ENCODE peak calls at places on chromosomes 13 and 19, in ten cellular contexts. A is ovary, S is choroid plexus epithelial cell, F is left ventricle myocardium inferior, T is GM23248, M is HFF-Myc, V is psoas muscle, E is K562, J is BE2C, N is cardiac muscle cell. W is an unnamed sample.

GRCh38 chr13:100859861-100860260 is 185.3 kb upstream of the TMTC4 start:
- DNase-seq in A (no peak), S (peak), F (no peak), T (no peak), M (no peak), V (no peak), E (no peak), J (no peak), N (no peak), W (no peak)

GRCh38 chr13:97976551-97977375 is 23.3 kb downstream of the IPO5 start:
- DNase-seq in A (peak), S (no peak), F (no peak), T (peak), M (peak), V (no peak), E (peak), J (peak), N (no peak), W (peak)

GRCh38 chr19:2616741-2617392 is 85.6 kb downstream of the GNG7 start:
- DNase-seq in A (no peak), S (no peak), F (peak), T (no peak), M (no peak), V (no peak), E (no peak), J (no peak), N (no peak), W (peak)

GRCh38 chr19:10644351-10645007 is 9.7 kb upstream of the ILF3 start:
- DNase-seq in A (peak), S (peak), F (peak), T (peak), M (peak), V (peak), E (peak), J (peak), N (peak), W (peak)

GRCh38 chr13:49560270-49561063 is 24.9 kb downstream of the RCBTB1 start:
- DNase-seq in A (peak), S (peak), F (no peak), T (peak), M (no peak), V (no peak), E (no peak), J (no peak), N (peak), W (no peak)

GRCh38 chr13:24911135-24911524 is 147.2 kb downstream of the RNF17 start:
- DNase-seq in A (no peak), S (peak), F (no peak), T (peak), M (peak), V (no peak), E (no peak), J (no peak), N (peak), W (no peak)

GRCh38 chr19:31181535-31181934 is 167.7 kb downstream of the TSHZ3 start:
- DNase-seq in A (no peak), S (no peak), F (no peak), T (no peak), M (no peak), V (no peak), E (no peak), J (no peak), N (no peak), W (no peak)

GRCh38 chr19:16853066-16853465 is 23.9 kb downstream of the SIN3B start:
- DNase-seq in A (no peak), S (no peak), F (no peak), T (no peak), M (no peak), V (no peak), E (no peak), J (no peak), N (no peak), W (no peak)

GRCh38 chr19:42349378-42350107 is 24.1 kb downstream of the MEGF8 start:
- DNase-seq in A (no peak), S (no peak), F (no peak), T (no peak), M (no peak), V (no peak), E (no peak), J (no peak), N (no peak), W (no peak)

GRCh38 chr19:48190288-48191284 is 20.1 kb downstream of the ZSWIM9 start:
- DNase-seq in A (no peak), S (peak), F (no peak), T (no peak), M (no peak), V (no peak), E (peak), J (peak), N (peak), W (peak)

GRCh38 chr13:59982631-59983382 is 180.9 kb downstream of the DIAPH3 start:
- DNase-seq in A (no peak), S (peak), F (no peak), T (no peak), M (no peak), V (no peak), E (no peak), J (no peak), N (peak), W (no peak)

GRCh38 chr13:40440990-40441820 is 225.2 kb downstream of the FOXO1 start:
- DNase-seq in A (peak), S (peak), F (peak), T (peak), M (no peak), V (peak), E (no peak), J (peak), N (peak), W (peak)

GRCh38 chr13:99605417-99606321 is 104.4 kb downstream of the TM9SF2 start:
- DNase-seq in A (peak), S (no peak), F (peak), T (peak), M (no peak), V (peak), E (peak), J (peak), N (peak), W (peak)

GRCh38 chr13:98068511-98068910 is 74.4 kb upstream of the FARP1 start:
- DNase-seq in A (no peak), S (peak), F (no peak), T (no peak), M (no peak), V (no peak), E (no peak), J (no peak), N (no peak), W (no peak)

GRCh38 chr19:41959056-41960053 is at the start of gene RABAC1:
- DNase-seq in A (peak), S (peak), F (peak), T (peak), M (peak), V (peak), E (peak), J (peak), N (peak), W (peak)

GRCh38 chr19:56085571-56086275 is 35.4 kb downstream of the ZNF787 start:
- DNase-seq in A (peak), S (no peak), F (no peak), T (peak), M (no peak), V (no peak), E (no peak), J (no peak), N (no peak), W (no peak)

GRCh38 chr13:55199132-55199531 is 1941.6 kb upstream of the PRR20A start:
- DNase-seq in A (no peak), S (no peak), F (no peak), T (no peak), M (no peak), V (no peak), E (no peak), J (peak), N (no peak), W (no peak)

GRCh38 chr19:5067666-5068065 is 98.8 kb downstream of the KDM4B start:
- DNase-seq in A (no peak), S (no peak), F (no peak), T (no peak), M (no peak), V (no peak), E (no peak), J (no peak), N (no peak), W (no peak)

GRCh38 chr13:33452873-33453558 is 167.5 kb upstream of the STARD13 start:
- DNase-seq in A (no peak), S (no peak), F (no peak), T (no peak), M (no peak), V (no peak), E (no peak), J (no peak), N (no peak), W (no peak)

GRCh38 chr19:45976180-45976579 is 2.5 kb upstream of the NOVA2 start:
- DNase-seq in A (no peak), S (peak), F (no peak), T (peak), M (no peak), V (no peak), E (peak), J (no peak), N (peak), W (no peak)

GRCh38 chr13:106649495-106649894 is 81.6 kb upstream of the ARGLU1 start:
- DNase-seq in A (no peak), S (peak), F (no peak), T (peak), M (no peak), V (no peak), E (no peak), J (no peak), N (peak), W (no peak)

GRCh38 chr19:2207991-2208860 is 27.9 kb downstream of the PLEKHJ1 start:
- DNase-seq in A (no peak), S (peak), F (peak), T (peak), M (peak), V (peak), E (peak), J (peak), N (peak), W (no peak)

GRCh38 chr19:1277061-1277460 is 1.7 kb downstream of the FAM174C start:
- DNase-seq in A (peak), S (no peak), F (no peak), T (no peak), M (no peak), V (no peak), E (no peak), J (no peak), N (no peak), W (no peak)

GRCh38 chr13:87094646-87095045 is 576.5 kb upstream of the SLITRK5 start:
- DNase-seq in A (no peak), S (peak), F (no peak), T (no peak), M (no peak), V (no peak), E (no peak), J (no peak), N (peak), W (no peak)

GRCh38 chr13:109012115-109012514 is 382.7 kb downstream of the MYO16 start:
- DNase-seq in A (no peak), S (no peak), F (no peak), T (no peak), M (no peak), V (no peak), E (no peak), J (no peak), N (no peak), W (no peak)

GRCh38 chr19:29576761-29577661 is 29.1 kb upstream of the POP4 start:
- DNase-seq in A (no peak), S (peak), F (no peak), T (peak), M (no peak), V (no peak), E (no peak), J (no peak), N (peak), W (no peak)

GRCh38 chr19:10288662-10289166 is 1.0 kb upstream of the ICAM5 start:
- DNase-seq in A (no peak), S (peak), F (no peak), T (peak), M (no peak), V (no peak), E (peak), J (peak), N (peak), W (peak)

DNA sequence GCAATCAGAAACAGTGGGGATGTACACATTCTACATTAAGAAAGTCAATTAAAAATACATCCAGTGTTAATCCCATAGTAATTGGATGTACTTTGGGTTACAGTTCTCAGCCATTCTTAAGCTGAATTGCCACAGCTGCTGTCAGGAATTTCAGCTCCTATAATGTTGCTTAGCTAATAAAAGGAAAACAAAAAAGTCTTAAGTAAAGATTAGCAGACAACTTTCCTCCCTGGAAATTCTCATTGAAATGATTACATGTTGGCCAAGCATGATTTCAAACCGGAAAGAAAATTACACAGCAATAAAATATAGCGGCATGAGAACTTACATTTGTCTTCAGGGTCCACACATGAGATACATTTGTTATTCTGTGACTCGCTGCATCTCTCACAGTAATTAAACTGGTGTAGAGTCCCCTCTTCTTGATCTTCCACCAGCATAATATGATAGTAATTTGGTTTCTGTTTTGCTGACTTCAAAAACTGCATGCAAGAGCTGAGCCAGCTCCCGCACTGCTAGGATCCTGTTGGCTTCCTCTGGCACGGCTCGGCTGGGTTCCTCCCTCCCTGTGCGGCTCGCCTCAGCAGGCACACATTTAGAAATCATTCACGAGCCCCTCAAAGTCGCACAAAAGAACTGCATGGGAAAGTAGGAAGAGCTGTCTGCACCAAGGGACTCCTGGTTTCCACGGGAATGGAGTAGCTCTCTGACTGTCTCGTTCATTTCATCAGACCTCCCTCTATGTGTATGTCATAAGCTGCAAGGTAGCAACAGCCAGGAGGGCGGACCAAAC is at the start of gene HTR2A:
- DNase-seq in A (peak), S (peak), F (peak), T (peak), M (no peak), V (no peak), E (no peak), J (no peak), N (peak), W (peak)
- H3K4me3 ChIP-seq in A (peak), S (peak), F (peak), T (peak), M (no peak), V (peak), E (no peak), J (peak), N (no peak), W (peak)

DNA sequence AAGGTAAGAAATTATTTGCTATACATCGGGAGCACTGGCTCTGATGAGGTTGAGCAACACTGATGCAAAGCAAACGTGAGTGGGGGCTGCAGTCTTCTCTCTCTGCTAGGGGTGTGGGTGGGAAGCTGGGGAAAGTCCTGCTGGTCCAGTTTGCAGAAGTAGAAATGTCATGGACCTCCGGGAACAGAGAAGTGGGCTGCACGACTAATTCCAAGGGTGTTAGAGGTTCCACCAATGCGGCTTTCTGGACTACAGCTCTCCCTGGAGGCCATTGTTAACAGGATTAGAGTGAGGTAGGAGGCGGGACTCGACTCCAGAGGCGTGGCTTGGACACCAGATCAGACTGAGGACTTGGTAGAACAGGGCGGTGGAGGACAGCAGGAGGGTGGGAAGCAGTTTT is 5.7 kb upstream of the FBXO27 start:
- DNase-seq in A (no peak), S (peak), F (no peak), T (peak), M (no peak), V (no peak), E (peak), J (peak), N (peak), W (no peak)
- H3K4me3 ChIP-seq in A (no peak), S (no peak), F (no peak), T (no peak), M (no peak), V (no peak), E (no peak), J (no peak), N (no peak), W (no peak)

GRCh38 chr19:6593651-6594416 is 2.9 kb upstream of the CD70 start:
- DNase-seq in A (no peak), S (no peak), F (no peak), T (peak), M (no peak), V (no peak), E (no peak), J (no peak), N (no peak), W (no peak)

GRCh38 chr19:6588508-6589345 is 2.2 kb downstream of the CD70 start:
- DNase-seq in A (no peak), S (no peak), F (no peak), T (peak), M (no peak), V (no peak), E (no peak), J (no peak), N (no peak), W (no peak)

GRCh38 chr19:6587998-6588507 is 2.9 kb downstream of the CD70 start:
- DNase-seq in A (no peak), S (no peak), F (no peak), T (no peak), M (no peak), V (no peak), E (no peak), J (no peak), N (no peak), W (no peak)

GRCh38 chr19:6589711-6590457 is 1.1 kb downstream of the CD70 start:
- DNase-seq in A (no peak), S (no peak), F (no peak), T (peak), M (no peak), V (no peak), E (no peak), J (no peak), N (no peak), W (no peak)

DNA sequence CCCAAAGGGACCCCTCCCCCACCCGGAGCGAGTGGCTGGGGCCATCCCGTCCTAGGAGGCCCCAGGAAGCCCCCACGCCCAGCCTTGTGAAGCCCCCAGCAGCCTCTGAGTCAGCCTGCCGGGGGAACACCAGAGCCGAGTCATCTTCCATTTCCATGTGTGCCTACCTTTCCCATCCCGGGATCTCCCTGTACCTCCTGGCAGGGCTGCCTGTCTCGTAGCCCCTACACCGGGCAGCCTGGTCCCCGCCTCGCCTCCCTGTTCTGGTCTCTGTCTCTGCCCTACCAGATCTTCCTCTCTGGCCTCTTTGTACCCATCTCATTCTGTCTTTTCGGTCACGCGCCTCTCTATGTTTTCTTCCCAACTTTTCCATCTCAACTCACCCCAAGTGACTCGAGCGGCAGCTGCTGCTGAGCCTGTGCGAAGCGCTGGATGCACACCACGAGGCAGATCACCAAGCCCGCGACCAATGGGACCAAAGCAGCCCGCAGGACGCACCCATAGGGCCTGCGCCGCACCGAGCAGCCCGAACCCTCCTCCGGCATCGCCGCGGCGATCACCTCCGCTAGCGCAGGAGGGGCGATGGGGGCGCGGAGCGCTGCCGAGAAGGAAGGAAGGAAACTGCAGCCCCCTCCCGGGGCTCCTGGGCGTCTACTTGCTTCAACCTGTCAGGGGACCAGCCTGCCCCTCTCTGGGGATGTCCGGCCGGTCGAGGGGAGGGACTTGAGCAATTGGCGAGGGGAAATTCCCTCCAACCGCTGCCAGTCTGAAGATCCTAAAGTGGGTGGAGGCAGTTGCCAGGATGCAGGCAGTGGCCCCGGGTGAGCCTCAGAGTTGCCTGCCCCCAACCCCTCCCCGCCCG is at the start of gene CD70:
- DNase-seq in A (no peak), S (no peak), F (no peak), T (peak), M (no peak), V (peak), E (no peak), J (no peak), N (no peak), W (no peak)
- H3K4me3 ChIP-seq in A (no peak), S (no peak), F (peak), T (peak), M (peak), V (peak), E (no peak), J (no peak), N (peak), W (no peak)

GRCh38 chr19:39412100-39412866 is at the start of gene PLEKHG2:
- DNase-seq in A (peak), S (peak), F (peak), T (peak), M (peak), V (peak), E (peak), J (peak), N (peak), W (peak)
- H3K4me3 ChIP-seq in A (peak), S (peak), F (peak), T (peak), M (peak), V (peak), E (peak), J (peak), N (peak), W (peak)

GRCh38 chr13:26186141-26186870 is 35.8 kb downstream of the RNF6 start:
- DNase-seq in A (peak), S (peak), F (peak), T (peak), M (peak), V (peak), E (peak), J (peak), N (peak), W (peak)
- H3K4me3 ChIP-seq in A (peak), S (peak), F (peak), T (peak), M (peak), V (peak), E (peak), J (peak), N (peak), W (peak)

DNA sequence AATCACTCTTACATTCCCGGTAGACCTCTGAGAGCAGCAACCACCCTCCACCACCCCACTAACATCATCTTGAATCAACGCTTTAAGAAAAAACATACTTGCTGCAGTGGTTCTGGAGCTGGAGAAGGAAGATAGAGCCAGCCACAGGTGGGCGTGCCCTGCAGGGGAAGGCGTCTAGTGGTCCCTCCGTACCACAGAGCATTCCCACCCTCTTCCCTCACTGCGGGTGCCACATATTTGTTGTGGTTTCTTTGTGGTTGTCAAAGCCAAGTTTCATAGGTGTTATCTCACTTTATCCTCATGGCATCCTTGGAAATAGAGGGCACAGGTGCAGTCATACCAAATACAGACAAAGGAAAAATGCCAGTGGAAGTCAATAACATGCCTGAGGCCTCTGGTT is 22.2 kb downstream of the COL4A2 start:
- DNase-seq in A (no peak), S (no peak), F (no peak), T (no peak), M (no peak), V (no peak), E (no peak), J (no peak), N (no peak), W (no peak)
- H3K4me3 ChIP-seq in A (no peak), S (no peak), F (no peak), T (no peak), M (no peak), V (no peak), E (no peak), J (no peak), N (no peak), W (no peak)